ENCODE peak calls at places on chromosomes 4 and X, in seven cellular contexts. I, J, L, D, O, G and Z are unnamed samples.

GRCh38 chr4:142563682-142564291 is 282.3 kb downstream of the INPP4B start:
- DNase-seq in I (no peak), J (no peak), L (peak), D (peak), O (no peak), G (no peak), Z (no peak)

GRCh38 chr4:91147067-91147466 is 1019.9 kb downstream of the CCSER1 start:
- DNase-seq in I (no peak), J (no peak), L (no peak), D (no peak), O (no peak), G (no peak), Z (no peak)

GRCh38 chr4:173195132-173195531 is 26.5 kb downstream of the GALNT7 start:
- DNase-seq in I (no peak), J (no peak), L (no peak), D (no peak), O (no peak), G (no peak), Z (no peak)

GRCh38 chr4:44118971-44119680 is 329.5 kb downstream of the KCTD8 start:
- DNase-seq in I (no peak), J (no peak), L (no peak), D (no peak), O (no peak), G (no peak), Z (no peak)

GRCh38 chrX:149512225-149512885 is 7.2 kb upstream of the IDS start:
- DNase-seq in I (peak), J (peak), L (no peak), D (peak), O (peak), G (peak), Z (peak)

GRCh38 chr4:2281575-2282343 is 19.9 kb upstream of the MXD4 start:
- DNase-seq in I (no peak), J (no peak), L (no peak), D (peak), O (no peak), G (no peak), Z (no peak)

GRCh38 chrX:24207826-24208225 is 58.3 kb downstream of the ZFX start:
- DNase-seq in I (no peak), J (no peak), L (no peak), D (no peak), O (no peak), G (no peak), Z (no peak)

GRCh38 chr4:32624943-32625603 is 1904.9 kb downstream of the PCDH7 start:
- DNase-seq in I (no peak), J (no peak), L (no peak), D (no peak), O (no peak), G (no peak), Z (no peak)

GRCh38 chr4:155889036-155889793 is 14.3 kb upstream of the TDO2 start:
- DNase-seq in I (no peak), J (no peak), L (no peak), D (peak), O (no peak), G (no peak), Z (no peak)

GRCh38 chr4:73864365-73864764 is 4.8 kb upstream of the CXCL1 start:
- DNase-seq in I (no peak), J (peak), L (no peak), D (no peak), O (no peak), G (peak), Z (peak)

GRCh38 chr4:24881508-24882071 is 31.3 kb downstream of the CCDC149 start:
- DNase-seq in I (no peak), J (no peak), L (no peak), D (no peak), O (no peak), G (no peak), Z (no peak)

GRCh38 chrX:113305496-113305895 is 464.9 kb upstream of the AMOT start:
- DNase-seq in I (no peak), J (no peak), L (no peak), D (no peak), O (no peak), G (no peak), Z (no peak)

GRCh38 chr4:76856183-76856969 is 41.6 kb downstream of the SOWAHB start:
- DNase-seq in I (no peak), J (no peak), L (no peak), D (no peak), O (no peak), G (peak), Z (peak)

GRCh38 chr4:20019310-20020015 is 232.2 kb upstream of the SLIT2 start:
- DNase-seq in I (no peak), J (no peak), L (no peak), D (no peak), O (no peak), G (no peak), Z (no peak)

GRCh38 chr4:165060938-165061337 is 7.3 kb downstream of the TRIM75 start:
- DNase-seq in I (no peak), J (no peak), L (no peak), D (no peak), O (no peak), G (no peak), Z (peak)

GRCh38 chr4:167119392-167119791 is 114.9 kb downstream of the SPOCK3 start:
- DNase-seq in I (no peak), J (no peak), L (no peak), D (no peak), O (no peak), G (no peak), Z (no peak)

GRCh38 chrX:100990139-100990538 is 20.6 kb downstream of the ARL13A start:
- DNase-seq in I (no peak), J (no peak), L (no peak), D (no peak), O (no peak), G (no peak), Z (no peak)

GRCh38 chrX:148593146-148593545 is 92.7 kb downstream of the AFF2 start:
- DNase-seq in I (no peak), J (no peak), L (no peak), D (no peak), O (no peak), G (no peak), Z (no peak)

GRCh38 chr4:133095591-133095990 is 53.5 kb upstream of the PCDH10 start:
- DNase-seq in I (no peak), J (no peak), L (no peak), D (no peak), O (no peak), G (no peak), Z (no peak)

GRCh38 chr4:52202931-52203330 is 151.8 kb downstream of the SPATA18 start:
- DNase-seq in I (no peak), J (no peak), L (no peak), D (no peak), O (no peak), G (no peak), Z (no peak)

GRCh38 chr4:153520871-153521329 is 54.7 kb downstream of the TMEM131L start:
- DNase-seq in I (no peak), J (peak), L (no peak), D (peak), O (no peak), G (no peak), Z (no peak)

GRCh38 chrX:42948723-42949122 is 170.8 kb upstream of the PPP1R2C start:
- DNase-seq in I (no peak), J (no peak), L (no peak), D (no peak), O (no peak), G (no peak), Z (no peak)

GRCh38 chr4:123599920-123600394 is 203.4 kb downstream of the SPRY1 start:
- DNase-seq in I (peak), J (peak), L (no peak), D (peak), O (peak), G (peak), Z (no peak)

GRCh38 chr4:185219551-185220344 is 10.3 kb downstream of the SNX25 start:
- DNase-seq in I (no peak), J (no peak), L (no peak), D (no peak), O (no peak), G (no peak), Z (no peak)

GRCh38 chr4:78569291-78569821 is 17.8 kb downstream of the ANXA3 start:
- DNase-seq in I (no peak), J (no peak), L (peak), D (no peak), O (no peak), G (peak), Z (no peak)

GRCh38 chr4:181504846-181505374 is 738.3 kb upstream of the TENM3 start:
- DNase-seq in I (no peak), J (no peak), L (no peak), D (no peak), O (no peak), G (no peak), Z (peak)

GRCh38 chrX:109926118-109926517 is 76.8 kb upstream of the TMEM164 start:
- DNase-seq in I (no peak), J (no peak), L (no peak), D (no peak), O (no peak), G (no peak), Z (no peak)

GRCh38 chr4:136934601-136935000 is 597.7 kb downstream of the PCDH18 start:
- DNase-seq in I (no peak), J (no peak), L (no peak), D (no peak), O (no peak), G (no peak), Z (no peak)

GRCh38 chr4:48947731-48948130 is 38.3 kb upstream of the CWH43 start:
- DNase-seq in I (no peak), J (peak), L (no peak), D (no peak), O (no peak), G (no peak), Z (no peak)

GRCh38 chr4:48944659-48945290 is 38.2 kb upstream of the OCIAD2 start:
- DNase-seq in I (peak), J (peak), L (no peak), D (no peak), O (peak), G (peak), Z (peak)

GRCh38 chr4:48943387-48943786 is 36.8 kb upstream of the OCIAD2 start:
- DNase-seq in I (no peak), J (peak), L (peak), D (no peak), O (no peak), G (peak), Z (peak)

GRCh38 chr4:48945981-48946380 is 39.4 kb upstream of the OCIAD2 start:
- DNase-seq in I (no peak), J (no peak), L (no peak), D (no peak), O (no peak), G (no peak), Z (no peak)

DNA sequence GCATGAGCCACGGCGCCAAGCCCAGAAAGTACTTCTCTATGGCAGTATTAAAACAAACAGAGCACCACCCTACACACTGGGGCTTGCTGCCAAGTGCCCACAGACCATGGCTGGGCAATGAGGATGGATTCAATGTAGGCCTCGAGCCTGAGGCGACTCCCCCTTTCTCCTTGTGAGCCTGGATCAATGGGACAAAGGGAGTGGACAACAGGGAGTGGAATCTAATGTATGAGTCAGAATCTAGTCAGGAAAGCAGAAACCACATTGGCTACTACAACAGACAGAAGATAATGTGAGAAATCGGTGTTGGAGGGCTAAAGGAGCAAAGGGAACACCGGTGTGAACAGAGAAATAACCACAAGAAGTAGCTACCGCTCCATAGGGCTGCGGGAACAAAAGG is 37.7 kb upstream of the OCIAD2 start:
- DNase-seq in I (no peak), J (no peak), L (peak), D (no peak), O (no peak), G (no peak), Z (no peak)
- TF ChIP-seq JUND in I (no peak), J (no peak), L (peak), D (no peak), O (no peak), G (no peak), Z (no peak)

DNA sequence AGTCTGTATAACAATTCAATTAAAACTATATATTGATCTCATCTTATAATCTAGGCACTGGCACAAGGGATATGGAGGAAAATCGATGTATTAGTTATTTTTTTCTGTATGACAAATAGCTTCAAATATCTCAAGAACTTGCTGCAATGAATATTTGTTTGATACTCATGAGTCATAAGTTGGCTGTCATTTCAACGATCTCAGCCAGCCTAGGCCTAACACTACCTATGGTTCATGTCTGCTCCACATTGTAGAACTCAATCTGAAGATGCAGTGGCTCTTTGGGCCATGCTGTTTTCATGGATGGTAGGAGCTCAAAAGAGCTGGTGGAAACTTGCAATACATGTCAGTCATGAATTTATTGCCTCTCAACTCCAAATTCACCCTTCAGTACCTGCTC is 44.7 kb downstream of the MAGEB17 start:
- DNase-seq in I (no peak), J (no peak), L (no peak), D (no peak), O (no peak), G (no peak), Z (no peak)
- TF ChIP-seq JUND in I (no peak), J (no peak), L (no peak), D (no peak), O (peak), G (no peak), Z (no peak)

GRCh38 chrX:115448146-115448545 is 112.8 kb upstream of the PLS3 start:
- DNase-seq in I (no peak), J (no peak), L (no peak), D (no peak), O (no peak), G (no peak), Z (no peak)

GRCh38 chrX:115452256-115452655 is 108.7 kb upstream of the PLS3 start:
- DNase-seq in I (no peak), J (no peak), L (no peak), D (no peak), O (no peak), G (no peak), Z (no peak)

GRCh38 chrX:115449742-115450141 is 111.2 kb upstream of the PLS3 start:
- DNase-seq in I (no peak), J (peak), L (no peak), D (no peak), O (no peak), G (peak), Z (peak)
- TF ChIP-seq JUND in I (no peak), J (no peak), L (no peak), D (no peak), O (no peak), G (no peak), Z (no peak)

DNA sequence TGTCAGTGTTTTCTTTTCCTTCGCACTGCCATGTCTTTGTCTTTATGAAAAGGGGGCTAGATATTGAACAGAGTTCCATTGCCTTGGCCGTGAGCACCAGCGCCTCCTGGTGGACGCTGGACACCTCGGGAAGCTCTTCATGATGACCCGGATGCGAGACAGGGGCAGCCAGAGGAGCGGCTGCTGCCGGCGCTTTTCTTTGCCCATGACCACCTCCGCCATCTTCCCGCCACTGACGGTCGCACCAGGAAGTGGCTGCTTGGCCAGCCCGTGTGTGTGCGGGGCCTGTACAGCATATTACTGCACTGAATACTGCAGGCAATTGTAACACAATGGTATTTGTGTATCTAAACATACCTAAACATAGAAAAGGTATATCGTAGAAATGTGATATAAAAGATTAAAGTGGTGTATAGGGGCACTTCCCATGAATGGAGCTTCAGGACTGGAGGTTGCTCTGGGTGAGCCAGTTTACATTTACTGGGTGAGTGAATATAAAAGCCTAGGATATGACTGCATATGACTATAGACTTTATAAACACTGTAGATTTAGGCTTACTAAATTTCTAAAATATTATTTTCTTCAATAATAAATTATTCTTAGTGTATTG is 15.8 kb upstream of the GRIA2 start:
- DNase-seq in I (peak), J (peak), L (peak), D (no peak), O (peak), G (peak), Z (no peak)
- TF ChIP-seq JUND in I (no peak), J (no peak), L (no peak), D (no peak), O (no peak), G (no peak), Z (no peak)

DNA sequence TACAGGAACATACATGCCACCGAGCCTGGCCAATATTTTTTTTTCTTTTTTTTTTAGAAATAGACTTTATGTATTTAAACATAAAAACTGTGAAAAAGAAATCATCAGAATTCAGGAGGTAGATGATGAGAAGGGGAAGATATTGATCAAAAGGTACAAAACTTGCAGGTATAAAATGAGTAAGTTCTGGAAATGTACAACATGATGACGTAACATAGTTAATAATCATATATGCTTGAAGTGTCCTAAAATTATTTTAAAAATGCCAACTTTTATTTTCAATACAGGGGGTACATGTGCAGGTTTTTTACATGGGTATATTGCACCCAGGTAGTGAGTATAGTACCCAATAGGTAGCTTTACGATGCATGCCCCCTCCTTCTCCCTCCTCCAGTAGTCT is 337.6 kb downstream of the GRID2 start:
- DNase-seq in I (no peak), J (no peak), L (no peak), D (no peak), O (no peak), G (no peak), Z (no peak)
- TF ChIP-seq JUND in I (no peak), J (no peak), L (no peak), D (no peak), O (no peak), G (no peak), Z (no peak)

GRCh38 chr4:16431871-16432270 is 205.6 kb upstream of the TAPT1 start:
- DNase-seq in I (no peak), J (no peak), L (no peak), D (no peak), O (no peak), G (no peak), Z (no peak)
- TF ChIP-seq JUND in I (no peak), J (no peak), L (no peak), D (no peak), O (no peak), G (no peak), Z (no peak)

DNA sequence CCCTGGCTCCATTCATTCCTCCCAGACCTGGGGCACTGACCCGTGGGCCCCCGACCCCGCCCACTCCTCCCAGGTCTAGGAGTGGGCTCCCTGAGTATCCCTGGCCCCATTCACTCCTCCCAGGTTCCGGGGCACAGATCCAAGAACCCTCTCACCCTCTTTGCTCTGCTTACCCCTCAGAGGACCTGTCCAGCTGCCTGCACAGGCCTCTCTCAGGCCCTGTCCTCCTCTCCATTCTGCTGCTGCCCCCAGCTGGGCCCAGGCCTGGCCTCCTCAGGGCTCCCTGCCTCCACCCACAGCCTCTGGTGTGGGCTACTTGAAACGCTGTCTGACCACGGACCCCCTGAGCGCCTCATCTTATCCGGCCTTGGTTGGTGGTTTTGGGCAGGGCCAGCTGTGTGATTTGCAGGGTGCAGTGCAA is 217.7 kb upstream of the PSAPL1 start:
- DNase-seq in I (no peak), J (no peak), L (no peak), D (no peak), O (no peak), G (no peak), Z (no peak)
- TF ChIP-seq JUND in I (no peak), J (no peak), L (no peak), D (no peak), O (no peak), G (no peak), Z (no peak)

DNA sequence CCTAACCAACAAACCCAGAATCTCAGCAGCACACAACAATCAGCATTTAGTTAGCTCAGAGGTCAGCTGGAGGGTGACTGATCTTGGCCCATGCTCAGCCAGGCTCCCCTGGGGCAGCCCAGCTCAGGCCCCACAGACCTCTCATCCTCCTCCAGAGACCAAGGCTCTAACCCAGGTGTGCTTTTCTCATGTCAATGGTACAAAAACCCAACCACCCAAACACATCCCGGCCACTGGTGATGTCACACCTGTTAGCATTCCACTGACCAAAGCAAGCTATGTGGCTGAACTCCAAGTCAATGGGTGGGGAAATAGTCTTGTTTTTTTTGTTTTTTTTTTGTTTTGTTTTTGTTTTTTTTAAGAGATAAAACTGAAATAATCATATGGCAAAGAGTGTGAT is 77.5 kb downstream of the CYTL1 start:
- DNase-seq in I (no peak), J (no peak), L (no peak), D (no peak), O (no peak), G (no peak), Z (no peak)
- TF ChIP-seq JUND in I (no peak), J (no peak), L (no peak), D (no peak), O (no peak), G (no peak), Z (no peak)

DNA sequence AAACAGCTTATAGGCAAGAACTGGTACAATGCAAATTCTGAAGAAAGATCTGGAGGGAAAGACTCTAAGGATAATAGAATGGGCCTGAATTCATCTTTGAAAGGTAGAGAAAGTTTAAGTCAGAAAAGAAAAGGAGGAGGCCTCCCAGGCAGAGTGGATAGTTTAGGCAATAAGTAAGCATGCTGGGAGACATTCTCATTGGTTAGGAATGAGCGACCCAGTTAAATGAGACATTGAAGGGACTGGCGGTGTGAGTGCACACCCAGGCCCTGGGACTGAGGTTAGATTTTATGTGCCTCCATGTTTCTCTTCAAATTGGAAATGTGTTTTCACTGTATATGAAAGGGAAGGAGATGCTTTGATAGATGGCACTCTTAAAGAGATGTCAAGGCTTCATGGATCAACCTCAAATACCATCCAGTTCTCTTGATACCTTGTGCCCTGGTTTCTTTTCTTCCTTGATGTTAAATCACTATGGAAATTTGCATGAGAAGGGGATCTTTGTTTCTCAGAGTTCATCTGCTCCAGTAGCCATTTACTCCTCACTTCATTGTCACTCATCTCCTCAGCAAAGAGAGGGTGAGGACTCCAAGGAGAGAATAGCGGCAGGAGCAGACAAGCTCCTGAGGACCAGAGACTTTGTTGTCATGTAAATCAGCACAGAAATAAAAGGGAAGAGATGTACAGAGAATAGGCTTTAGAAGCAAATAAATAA is 584.2 kb upstream of the INTU start:
- DNase-seq in I (no peak), J (no peak), L (no peak), D (no peak), O (no peak), G (no peak), Z (no peak)
- TF ChIP-seq JUND in I (no peak), J (no peak), L (no peak), D (no peak), O (no peak), G (no peak), Z (no peak)